ENCODE peak calls at places on chromosomes 3 and 15, in eight cellular contexts. L is ovary, R is cardiac muscle cell, U is BJ, T is DND-41, N is thoracic aorta, C is adrenal gland, J is endothelial cell of umbilical vein. H is an unnamed sample.

GRCh38 chr3:132290833-132291232 is 26.4 kb upstream of the ACP3 start:
- DNase-seq in L (no peak), R (peak; percentile 85), U (peak; percentile 35), T (no peak), N (no peak), C (no peak), J (no peak), H (no peak)

GRCh38 chr3:58998476-58999117 is 51.2 kb downstream of the CFAP20DC start:
- DNase-seq in L (no peak), R (peak; percentile 80), U (peak; percentile 85), T (no peak), N (no peak), C (peak; percentile 65), J (peak; percentile 79), H (no peak)

GRCh38 chr3:108293858-108294257 is 2.5 kb upstream of the HHLA2 start:
- DNase-seq in L (no peak), R (no peak), U (no peak), T (no peak), N (no peak), C (no peak), J (no peak), H (no peak)

GRCh38 chr3:43870110-43870509 is 179.4 kb downstream of the ABHD5 start:
- DNase-seq in L (no peak), R (peak; percentile 69), U (no peak), T (no peak), N (no peak), C (peak; percentile 26), J (peak; percentile 77), H (no peak)

GRCh38 chr3:45679805-45680204 is 9.4 kb upstream of the SACM1L start:
- DNase-seq in L (no peak), R (no peak), U (no peak), T (no peak), N (no peak), C (no peak), J (no peak), H (no peak)

GRCh38 chr3:43372809-43373587 is 86.7 kb downstream of the SNRK start:
- DNase-seq in L (no peak), R (no peak), U (no peak), T (no peak), N (no peak), C (no peak), J (no peak), H (no peak)

GRCh38 chr3:158830391-158830790 is 28.5 kb downstream of the MFSD1 start:
- DNase-seq in L (no peak), R (no peak), U (no peak), T (no peak), N (no peak), C (no peak), J (no peak), H (no peak)

GRCh38 chr15:40272713-40273056 is 10.2 kb downstream of the ANKRD63 start:
- DNase-seq in L (no peak), R (no peak), U (no peak), T (no peak), N (no peak), C (peak; percentile 55), J (no peak), H (no peak)

GRCh38 chr15:80854104-80854503 is 74.9 kb downstream of the CEMIP start:
- DNase-seq in L (peak; percentile 50), R (peak; percentile 19), U (no peak), T (no peak), N (no peak), C (no peak), J (no peak), H (no peak)

GRCh38 chr3:53236112-53236841 is 19.5 kb downstream of the TKT start:
- DNase-seq in L (peak; percentile 69), R (peak; percentile 92), U (peak; percentile 48), T (no peak), N (no peak), C (peak; percentile 91), J (peak; percentile 90), H (peak; percentile 40)

GRCh38 chr3:12856626-12857025 is 15.3 kb upstream of the RPL32 start:
- DNase-seq in L (no peak), R (no peak), U (no peak), T (no peak), N (no peak), C (no peak), J (no peak), H (no peak)

GRCh38 chr15:93034512-93034911 is 54.5 kb downstream of the RGMA start:
- DNase-seq in L (peak; percentile 12), R (no peak), U (no peak), T (no peak), N (no peak), C (no peak), J (no peak), H (no peak)

GRCh38 chr15:81054236-81054635 is 53.5 kb downstream of the TLNRD1 start:
- DNase-seq in L (no peak), R (peak; percentile 33), U (peak; percentile 79), T (no peak), N (no peak), C (no peak), J (no peak), H (no peak)

GRCh38 chr3:67704322-67704721 is 49.9 kb upstream of the SUCLG2 start:
- DNase-seq in L (no peak), R (no peak), U (no peak), T (no peak), N (no peak), C (no peak), J (no peak), H (no peak)

GRCh38 chr3:134132961-134133360 is 103.2 kb upstream of the SLCO2A1 start:
- DNase-seq in L (no peak), R (peak; percentile 47), U (no peak), T (no peak), N (no peak), C (no peak), J (no peak), H (no peak)

GRCh38 chr3:126057936-126058335 is 26.0 kb downstream of the SLC41A3 start:
- DNase-seq in L (no peak), R (no peak), U (no peak), T (no peak), N (no peak), C (no peak), J (no peak), H (no peak)

GRCh38 chr3:195107593-195107992 is 163.4 kb downstream of the XXYLT1 start:
- DNase-seq in L (no peak), R (no peak), U (no peak), T (no peak), N (no peak), C (no peak), J (no peak), H (no peak)

GRCh38 chr3:25281041-25281842 is 146.8 kb upstream of the RARB start:
- DNase-seq in L (no peak), R (no peak), U (no peak), T (no peak), N (no peak), C (no peak), J (no peak), H (no peak)

DNA sequence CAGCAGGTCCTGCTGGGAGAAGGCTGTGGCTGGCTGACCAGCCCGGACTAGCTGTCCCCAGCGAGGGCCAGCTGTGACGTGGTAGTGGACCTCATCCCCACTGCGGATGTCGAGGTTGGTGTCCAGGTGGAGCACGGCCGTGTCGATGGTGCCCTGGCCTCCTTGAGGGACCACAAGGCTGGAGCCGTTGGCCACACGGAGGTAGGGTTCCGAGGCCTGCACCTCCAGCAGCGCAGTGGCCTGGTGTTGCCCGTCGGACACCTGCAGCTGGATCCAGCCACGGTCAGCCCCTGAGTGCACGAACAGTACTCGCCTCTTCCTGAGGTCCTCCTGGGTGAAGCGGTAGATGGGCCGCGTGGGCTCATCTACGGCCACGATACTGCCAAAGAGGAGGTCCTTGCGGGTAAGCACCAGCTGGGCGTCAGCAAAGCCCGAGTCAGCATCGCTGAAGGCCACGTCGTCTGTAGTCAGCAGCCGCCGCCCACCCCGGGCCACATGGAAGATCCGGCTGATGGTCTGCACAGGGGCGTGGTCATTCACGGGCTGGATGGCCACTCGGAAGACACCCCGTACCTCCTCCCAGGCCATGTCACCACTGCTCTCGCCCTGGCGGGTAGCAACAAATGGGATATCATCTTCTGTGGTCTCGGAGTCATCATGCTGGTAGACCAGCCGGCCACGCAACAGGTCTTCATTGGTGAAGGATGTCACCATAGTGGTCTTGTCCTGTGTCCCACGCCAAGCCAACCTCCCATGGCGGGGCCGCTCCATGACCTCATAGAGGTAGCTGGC is 25.0 kb downstream of the CSPG4 start:
- DNase-seq in L (no peak), R (no peak), U (no peak), T (no peak), N (no peak), C (no peak), J (no peak), H (no peak)
- H3K36me3 ChIP-seq in L (no peaks in the 10 kb centered on the region), R (no peaks in the 10 kb centered on the region), U (peaks cover 31% of the 10 kb centered on the region), T (no peaks in the 10 kb centered on the region), N (peaks cover 86% of the 10 kb centered on the region), C (no peaks in the 10 kb centered on the region), J (no peaks in the 10 kb centered on the region), H (peaks cover 93% of the 10 kb centered on the region)

GRCh38 chr15:68783226-68784054 is 37.3 kb downstream of the ANP32A start:
- DNase-seq in L (no peak), R (no peak), U (no peak), T (peak; percentile 28), N (no peak), C (peak; percentile 45), J (peak; percentile 32), H (peak; percentile 63)
- H3K36me3 ChIP-seq in L (no peaks in the 10 kb centered on the region), R (peaks cover 63% of the 10 kb centered on the region), U (peaks cover 17% of the 10 kb centered on the region), T (peaks cover 93% of the 10 kb centered on the region), N (peaks cover 28% of the 10 kb centered on the region), C (peaks cover 52% of the 10 kb centered on the region), J (peaks cover 36% of the 10 kb centered on the region), H (peaks cover 81% of the 10 kb centered on the region)

DNA sequence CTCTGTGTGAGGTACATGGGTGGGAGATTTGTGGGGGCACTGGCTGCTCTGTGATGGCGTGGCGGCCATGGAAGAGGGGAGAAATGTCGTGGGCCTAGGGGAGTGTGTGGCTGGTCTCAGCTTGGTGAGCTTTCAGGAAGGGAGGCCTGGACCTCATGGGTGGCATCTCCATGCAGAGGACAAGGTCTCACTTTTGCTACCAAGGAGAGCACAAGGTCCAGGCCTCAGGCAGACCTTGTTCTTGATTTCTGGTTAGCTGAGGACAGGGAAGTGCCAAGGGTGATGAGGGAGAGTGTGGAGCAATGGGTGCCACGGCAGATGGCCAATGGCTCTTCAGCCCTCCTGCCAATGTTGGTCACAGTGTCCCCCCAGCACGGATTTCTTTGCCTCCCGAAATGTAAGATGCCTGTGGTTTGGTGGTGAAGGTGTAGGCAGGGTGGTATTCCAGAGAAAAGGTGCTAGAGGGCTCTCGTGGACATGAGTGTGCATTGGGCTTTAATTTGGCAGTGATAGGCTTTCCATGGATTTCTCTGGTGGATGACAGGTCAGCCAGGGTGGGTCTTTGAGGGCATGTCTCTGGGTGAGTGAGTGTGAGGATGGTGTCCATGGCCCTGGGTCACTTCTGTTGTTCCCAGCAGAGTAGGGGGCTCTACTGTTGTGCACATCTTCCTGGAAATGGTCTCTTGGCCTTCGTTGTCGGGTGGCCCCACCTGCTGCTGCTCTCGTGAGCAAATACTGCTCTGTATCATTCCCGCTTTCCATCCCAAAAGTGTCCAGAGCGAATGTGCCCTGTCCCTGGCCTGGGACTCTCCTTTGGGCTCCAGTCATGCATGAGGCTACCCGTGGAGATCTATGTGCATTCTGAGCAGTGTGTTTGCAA is 108.0 kb downstream of the SNRPN start:
- DNase-seq in L (no peak), R (no peak), U (no peak), T (no peak), N (no peak), C (no peak), J (no peak), H (no peak)
- H3K36me3 ChIP-seq in L (peaks cover 7% of the 10 kb centered on the region), R (peaks cover 38% of the 10 kb centered on the region), U (peaks cover 31% of the 10 kb centered on the region), T (peaks cover 100% of the 10 kb centered on the region), N (peaks cover 100% of the 10 kb centered on the region), C (peaks cover 64% of the 10 kb centered on the region), J (peaks cover 65% of the 10 kb centered on the region), H (peaks cover 100% of the 10 kb centered on the region)

DNA sequence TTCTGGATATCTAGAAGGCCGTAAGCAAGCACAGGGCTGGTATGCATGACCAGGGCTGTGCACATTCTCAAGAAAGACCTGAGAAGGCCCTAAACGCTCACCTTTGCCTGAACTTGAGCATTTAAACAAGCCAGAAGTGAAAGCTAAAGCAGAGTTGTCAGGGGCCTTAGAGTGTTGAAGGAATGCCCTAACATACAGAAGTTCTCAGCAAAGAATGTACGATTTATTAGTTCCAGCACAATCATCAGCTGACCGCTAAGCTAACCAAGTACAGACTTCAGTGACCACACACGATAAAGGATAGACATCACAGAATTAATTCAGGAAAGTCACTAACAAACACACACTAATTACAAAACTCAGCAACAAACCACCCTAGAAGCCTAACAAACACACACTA is 8.7 kb downstream of the HLTF start:
- DNase-seq in L (no peak), R (peak; percentile 59), U (peak; percentile 26), T (no peak), N (no peak), C (no peak), J (no peak), H (no peak)
- H3K36me3 ChIP-seq in L (no peaks in the 10 kb centered on the region), R (peaks cover 20% of the 10 kb centered on the region), U (no peaks in the 10 kb centered on the region), T (peaks cover 80% of the 10 kb centered on the region), N (peaks cover 11% of the 10 kb centered on the region), C (peaks cover 12% of the 10 kb centered on the region), J (no peaks in the 10 kb centered on the region), H (peaks cover 17% of the 10 kb centered on the region)